ENCODE peak calls at places on chromosomes 2 and 18, in seven cellular contexts. B is T1000; Q is stimulated activated CD4-positive, alpha-beta T cell treated with anti-CD3 and anti-CD28 coated beads, Interleukin-4, amount 100 ng/mL, for 4 hours; P is GM10248; E is T-helper 22 cell; L is activated CD8-positive, alpha-beta T cell treated with anti-CD3 and anti-CD28 coated beads for 36 hours; M is fibroblast of the conjunctiva. R is an unnamed sample.

GRCh38 chr2:40740419-40740818 is 288.5 kb upstream of the SLC8A1 start:
- DNase-seq in B (no peak), Q (no peak), P (no peak), E (no peak), L (no peak), M (no peak), R (peak)

GRCh38 chr2:216911886-216912285 is 52.0 kb upstream of the TNP1 start:
- DNase-seq in B (peak), Q (no peak), P (no peak), E (no peak), L (no peak), M (peak), R (no peak)

GRCh38 chr2:42573256-42573655 is 4.8 kb downstream of the MTA3 start:
- DNase-seq in B (no peak), Q (no peak), P (no peak), E (no peak), L (no peak), M (no peak), R (no peak)

GRCh38 chr2:9179572-9180201 is 26.9 kb upstream of the ASAP2 start:
- DNase-seq in B (peak), Q (no peak), P (no peak), E (no peak), L (no peak), M (peak), R (no peak)

GRCh38 chr2:196239622-196240587 is 68.5 kb upstream of the STK17B start:
- DNase-seq in B (peak), Q (peak), P (peak), E (peak), L (peak), M (no peak), R (peak)

GRCh38 chr18:27315001-27315400 is 129.9 kb upstream of the CHST9 start:
- DNase-seq in B (no peak), Q (no peak), P (no peak), E (no peak), L (no peak), M (no peak), R (peak)

GRCh38 chr2:26850565-26850964 is 2.6 kb downstream of the DPYSL5 start:
- DNase-seq in B (no peak), Q (no peak), P (no peak), E (no peak), L (no peak), M (no peak), R (peak)

GRCh38 chr2:46956981-46957531 is 41.5 kb upstream of the MCFD2 start:
- DNase-seq in B (no peak), Q (no peak), P (no peak), E (no peak), L (no peak), M (no peak), R (no peak)

GRCh38 chr2:170122883-170123547 is 54.9 kb upstream of the MYO3B start:
- DNase-seq in B (no peak), Q (no peak), P (no peak), E (no peak), L (no peak), M (no peak), R (no peak)

GRCh38 chr18:61435064-61435652 is 101.9 kb downstream of the CDH20 start:
- DNase-seq in B (no peak), Q (no peak), P (no peak), E (no peak), L (peak), M (no peak), R (peak)

GRCh38 chr2:10712186-10712809 is 9.1 kb upstream of the ATP6V1C2 start:
- DNase-seq in B (no peak), Q (no peak), P (no peak), E (no peak), L (peak), M (no peak), R (no peak)

GRCh38 chr2:75100011-75100680 is 99.2 kb downstream of the TACR1 start:
- DNase-seq in B (peak), Q (no peak), P (no peak), E (no peak), L (no peak), M (no peak), R (peak)

GRCh38 chr2:20619624-20620024 is 31.3 kb downstream of the HS1BP3 start:
- DNase-seq in B (no peak), Q (no peak), P (no peak), E (no peak), L (no peak), M (no peak), R (no peak)

GRCh38 chr2:205975082-205975949 is 110.7 kb downstream of the INO80D start:
- DNase-seq in B (no peak), Q (no peak), P (peak), E (no peak), L (no peak), M (no peak), R (peak)

GRCh38 chr18:63850010-63850409 is 37.5 kb upstream of the SERPINB2 start:
- DNase-seq in B (no peak), Q (no peak), P (no peak), E (no peak), L (peak), M (no peak), R (peak)

GRCh38 chr18:54805571-54806334 is 22.5 kb upstream of the RAB27B start:
- DNase-seq in B (peak), Q (no peak), P (no peak), E (no peak), L (no peak), M (no peak), R (peak)

GRCh38 chr18:74299746-74300145 is 8.0 kb upstream of the CYB5A start:
- DNase-seq in B (no peak), Q (no peak), P (no peak), E (no peak), L (no peak), M (no peak), R (no peak)

GRCh38 chr2:79715328-79715727 is 202.5 kb downstream of the CTNNA2 start:
- DNase-seq in B (no peak), Q (no peak), P (no peak), E (no peak), L (no peak), M (no peak), R (no peak)

GRCh38 chr2:169798718-169799495 is at the start of gene SSB:
- DNase-seq in B (peak), Q (peak), P (peak), E (peak), L (peak), M (peak), R (peak)

GRCh38 chr18:56096861-56097260 is 508.9 kb upstream of the TCF4 start:
- DNase-seq in B (no peak), Q (no peak), P (no peak), E (no peak), L (no peak), M (no peak), R (no peak)

GRCh38 chr18:35378206-35378795 is 1.2 kb upstream of the ZNF396 start:
- DNase-seq in B (no peak), Q (no peak), P (no peak), E (no peak), L (no peak), M (no peak), R (no peak)

GRCh38 chr18:72830109-72830508 is 37.7 kb downstream of the NETO1 start:
- DNase-seq in B (no peak), Q (no peak), P (no peak), E (no peak), L (peak), M (no peak), R (peak)

GRCh38 chr2:237494066-237494465 is 7.0 kb downstream of the MLPH start:
- DNase-seq in B (no peak), Q (no peak), P (no peak), E (no peak), L (no peak), M (no peak), R (no peak)

GRCh38 chr2:229129738-229130371 is 141.2 kb downstream of the PID1 start:
- DNase-seq in B (no peak), Q (no peak), P (no peak), E (no peak), L (no peak), M (peak), R (peak)

GRCh38 chr18:76490701-76491171 is 4.3 kb downstream of the ZNF516 start:
- DNase-seq in B (no peak), Q (peak), P (peak), E (peak), L (peak), M (no peak), R (peak)

GRCh38 chr18:63848159-63848558 is 39.3 kb upstream of the SERPINB2 start:
- DNase-seq in B (no peak), Q (no peak), P (no peak), E (no peak), L (peak), M (peak), R (peak)

GRCh38 chr2:207692206-207693065 is 19.0 kb upstream of the CCNYL1 start:
- DNase-seq in B (no peak), Q (peak), P (peak), E (peak), L (peak), M (no peak), R (peak)

GRCh38 chr2:232102380-232102779 is 140.9 kb downstream of the DIS3L2 start:
- DNase-seq in B (no peak), Q (no peak), P (no peak), E (no peak), L (no peak), M (no peak), R (no peak)

GRCh38 chr2:37671013-37671815 is at the start of gene CDC42EP3:
- DNase-seq in B (peak), Q (peak), P (peak), E (peak), L (peak), M (no peak), R (peak)

GRCh38 chr18:3293196-3293951 is 31.4 kb downstream of the MYL12B start:
- DNase-seq in B (no peak), Q (no peak), P (no peak), E (no peak), L (no peak), M (no peak), R (peak)

GRCh38 chr2:235418918-235419317 is 74.9 kb upstream of the AGAP1 start:
- DNase-seq in B (no peak), Q (no peak), P (no peak), E (no peak), L (no peak), M (no peak), R (no peak)

GRCh38 chr2:69310267-69310666 is 76.8 kb downstream of the GFPT1 start:
- DNase-seq in B (no peak), Q (no peak), P (no peak), E (no peak), L (no peak), M (no peak), R (no peak)

GRCh38 chr2:219681301-219682290 is 54.2 kb downstream of the SLC4A3 start:
- DNase-seq in B (peak), Q (no peak), P (no peak), E (no peak), L (no peak), M (no peak), R (no peak)

GRCh38 chr2:101349893-101350662 is 37.2 kb downstream of the CREG2 start:
- DNase-seq in B (no peak), Q (no peak), P (no peak), E (no peak), L (no peak), M (no peak), R (no peak)

GRCh38 chr18:64415218-64415617 is 266.3 kb upstream of the LINC00305 start:
- DNase-seq in B (no peak), Q (no peak), P (no peak), E (no peak), L (no peak), M (no peak), R (no peak)

GRCh38 chr2:172416447-172417058 is 10.8 kb upstream of the ITGA6 start:
- DNase-seq in B (no peak), Q (no peak), P (no peak), E (no peak), L (no peak), M (no peak), R (no peak)

GRCh38 chr2:114526856-114527255 is 84.4 kb downstream of the DPP10 start:
- DNase-seq in B (no peak), Q (no peak), P (no peak), E (no peak), L (no peak), M (no peak), R (no peak)

GRCh38 chr18:54187372-54187771 is 37.1 kb downstream of the MBD2 start:
- DNase-seq in B (no peak), Q (no peak), P (no peak), E (no peak), L (no peak), M (no peak), R (no peak)

GRCh38 chr2:23354554-23354953 is 30.4 kb upstream of the KLHL29 start:
- DNase-seq in B (no peak), Q (no peak), P (peak), E (no peak), L (no peak), M (no peak), R (no peak)

GRCh38 chr2:71861186-71862160 is 286.2 kb downstream of the CYP26B1 start:
- DNase-seq in B (no peak), Q (no peak), P (no peak), E (no peak), L (no peak), M (no peak), R (no peak)